ENCODE peak calls at places on chromosomes 6 and 20, in six cellular contexts. E is HEK293T; T is activated CD8-positive, alpha-beta memory T cell treated with anti-CD3 and anti-CD28 coated beads, Interleukin-2, amount 50 U/mL, for 4 hours; W is stimulated activated naive CD8-positive, alpha-beta T cell treated with anti-CD3 and anti-CD28 coated beads, Interleukin-15, Interleukin-2, amounts not matched to agents 100 U/mL and 50 U/mL, for 24 hours; R is EL; I is NAMALWA. Y is an unnamed sample.

GRCh38 chr6:125107896-125108295 is 45.7 kb upstream of the TPD52L1 start:
- DNase-seq in E (no peak), T (no peak), W (no peak), R (no peak), I (no peak), Y (no peak)

GRCh38 chr6:136103763-136104311 is 146.3 kb downstream of the MTFR2 start:
- DNase-seq in E (no peak), T (no peak), W (no peak), R (no peak), I (no peak), Y (no peak)

GRCh38 chr20:41080866-41081265 is 52.2 kb downstream of the TOP1 start:
- DNase-seq in E (no peak), T (no peak), W (no peak), R (no peak), I (no peak), Y (no peak)

GRCh38 chr20:37526839-37527637 is 638 bp downstream of the BLCAP start:
- DNase-seq in E (no peak), T (no peak), W (no peak), R (peak; percentile 47), I (peak; percentile 14), Y (no peak)

GRCh38 chr6:14661188-14661587 is 543.6 kb downstream of the CD83 start:
- DNase-seq in E (no peak), T (peak; percentile 48), W (peak; percentile 45), R (peak; percentile 36), I (peak; percentile 91), Y (no peak)

GRCh38 chr6:11798538-11798937 is 19.9 kb upstream of the ADTRP start:
- DNase-seq in E (no peak), T (no peak), W (no peak), R (no peak), I (no peak), Y (no peak)

GRCh38 chr20:61899971-61900370 is 165.7 kb downstream of the TAF4 start:
- DNase-seq in E (no peak), T (no peak), W (no peak), R (no peak), I (no peak), Y (no peak)

GRCh38 chr6:103570431-103570830 is 1289.3 kb downstream of the HACE1 start:
- DNase-seq in E (no peak), T (no peak), W (no peak), R (no peak), I (no peak), Y (no peak)

GRCh38 chr6:94254689-94255088 is 835.3 kb upstream of the EPHA7 start:
- DNase-seq in E (no peak), T (no peak), W (no peak), R (no peak), I (no peak), Y (no peak)

GRCh38 chr20:58994390-58995159 is 12.5 kb downstream of the CTSZ start:
- DNase-seq in E (no peak), T (no peak), W (no peak), R (no peak), I (no peak), Y (no peak)

GRCh38 chr6:159170999-159171712 is 2.0 kb downstream of the FNDC1 start:
- DNase-seq in E (no peak), T (no peak), W (no peak), R (peak; percentile 60), I (no peak), Y (peak; percentile 87)

GRCh38 chr6:90471297-90471696 is 115.6 kb downstream of the MAP3K7 start:
- DNase-seq in E (no peak), T (no peak), W (no peak), R (no peak), I (no peak), Y (no peak)

GRCh38 chr6:54299542-54300269 is 8.5 kb upstream of the TINAG start:
- DNase-seq in E (no peak), T (no peak), W (no peak), R (peak; percentile 47), I (no peak), Y (peak; percentile 75)

Y was measured in foreskin fibroblast.